ENCODE peak calls at places on chromosomes 12 and 14, in four cellular contexts. J is stimulated activated CD8-positive, alpha-beta memory T cell treated with anti-CD3 and anti-CD28 coated beads, Interleukin-12 subunit alpha, Interleukin-12 subunit beta, amount 100 ng/mL, for 1 hour; E is stimulated activated naive B cell treated with anti-CD40 and anti-IgM and Interleukin-4, amounts not matched to agents 10 μg/mL and 1 μg/mL and 100 μg/mL, for 72 hours; L is T-helper 2 cell. S is an unnamed sample.

GRCh38 chr14:92902726-92903125 is 20.2 kb upstream of the CHGA start:
- DNase-seq in E (no peak), L (no peak), J (no peak), S (no peak)

GRCh38 chr14:75274899-75275569 is 3.6 kb upstream of the FOS start:
- DNase-seq in L (peak), E (peak), J (peak), S (peak)

GRCh38 chr14:97432586-97432985 is 635.4 kb downstream of the VRK1 start:
- DNase-seq in J (no peak), L (no peak), E (no peak), S (no peak)

GRCh38 chr14:61894452-61895077 is 132.3 kb downstream of the SNAPC1 start:
- DNase-seq in J (peak), L (peak), E (peak), S (no peak)

GRCh38 chr14:67187210-67187609 is 2.0 kb upstream of the GARIN2 start:
- DNase-seq in L (no peak), E (no peak), J (no peak), S (no peak)

GRCh38 chr14:91281346-91281745 is 36.8 kb upstream of the GPR68 start:
- DNase-seq in J (no peak), L (no peak), E (no peak), S (no peak)

GRCh38 chr12:110575326-110575725 is 7.8 kb downstream of the PPTC7 start:
- DNase-seq in J (no peak), L (no peak), E (no peak), S (no peak)

GRCh38 chr12:47577213-47577612 is 128.6 kb downstream of the RPAP3 start:
- DNase-seq in J (no peak), L (no peak), E (no peak), S (no peak)

GRCh38 chr14:96581902-96582640 is 79.9 kb downstream of the PAPOLA start:
- DNase-seq in E (no peak), J (no peak), L (no peak), S (no peak)

GRCh38 chr12:55831407-55831880 is 2.1 kb upstream of the DNAJC14 start:
- DNase-seq in L (no peak), E (no peak), J (no peak), S (no peak)

GRCh38 chr14:80645667-80646413 is 295.7 kb downstream of the CEP128 start:
- DNase-seq in L (no peak), J (no peak), E (no peak), S (no peak)

GRCh38 chr14:61519735-61520134 is 175.6 kb upstream of the HIF1A start:
- DNase-seq in J (no peak), L (no peak), E (no peak), S (no peak)

GRCh38 chr12:115771065-115771464 is 506.4 kb downstream of the MED13L start:
- DNase-seq in E (no peak), J (no peak), L (no peak), S (no peak)

GRCh38 chr14:57329833-57330232 is 60.6 kb upstream of the NAA30 start:
- DNase-seq in L (no peak), E (no peak), J (no peak), S (no peak)

GRCh38 chr14:68716698-68717097 is 76.2 kb downstream of the ZFP36L1 start:
- DNase-seq in L (no peak), E (no peak), J (no peak), S (no peak)

GRCh38 chr12:6987956-6988573 is 17.4 kb downstream of the EMG1 start:
- DNase-seq in E (no peak), L (no peak), J (no peak), S (no peak)

GRCh38 chr12:15731940-15732339 is 57.2 kb downstream of the EPS8 start:
- DNase-seq in E (no peak), J (no peak), L (no peak), S (peak)

GRCh38 chr14:93160353-93160801 is 24.3 kb downstream of the MOAP1 start:
- DNase-seq in E (no peak), L (no peak), J (no peak), S (no peak)

GRCh38 chr12:117587646-117588287 is 226.3 kb upstream of the NOS1 start:
- DNase-seq in L (peak), E (peak), J (peak), S (no peak)

GRCh38 chr12:44159211-44159610 is 323.3 kb downstream of the TMEM117 start:
- DNase-seq in L (no peak), J (no peak), E (no peak), S (no peak)

GRCh38 chr12:117574655-117575054 is 213.2 kb upstream of the NOS1 start:
- DNase-seq in L (no peak), J (no peak), E (no peak), S (no peak)

GRCh38 chr12:13222076-13222475 is 25.6 kb downstream of the EMP1 start:
- DNase-seq in L (no peak), J (no peak), E (no peak), S (no peak)

GRCh38 chr14:37862263-37862662 is 266.8 kb downstream of the TTC6 start:
- DNase-seq in J (no peak), L (no peak), E (no peak), S (no peak)

GRCh38 chr12:54197037-54197909 is 8.5 kb upstream of the SMUG1 start:
- DNase-seq in L (no peak), J (no peak), E (peak), S (no peak)

GRCh38 chr12:114982760-114983159 is 298.8 kb upstream of the TBX3 start:
- DNase-seq in L (no peak), E (no peak), J (no peak), S (no peak)

GRCh38 chr14:61188196-61188595 is 92.9 kb downstream of the TMEM30B start:
- DNase-seq in J (no peak), E (no peak), L (peak), S (no peak)

GRCh38 chr12:58540480-58541299 is 379.6 kb downstream of the LRIG3 start:
- DNase-seq in E (no peak), L (peak), J (no peak), S (peak)

GRCh38 chr12:47067778-47068431 is 11.5 kb upstream of the PCED1B start:
- DNase-seq in J (no peak), L (no peak), E (no peak), S (no peak)

GRCh38 chr14:63499701-63500250 is 43.4 kb downstream of the PPP2R5E start:
- DNase-seq in E (no peak), L (no peak), J (no peak), S (no peak)

GRCh38 chr12:34163443-34163842 is 141.1 kb downstream of the ALG10 start:
- DNase-seq in L (no peak), E (no peak), J (no peak), S (no peak)

GRCh38 chr14:49879683-49880204 is 13.1 kb upstream of the ARF6 start:
- DNase-seq in E (peak), J (no peak), L (peak), S (no peak)

GRCh38 chr12:12200363-12200762 is 66.5 kb downstream of the LRP6 start:
- DNase-seq in J (no peak), L (no peak), E (no peak), S (no peak)

GRCh38 chr14:104878582-104878981 is 13.5 kb downstream of the CEP170B start:
- DNase-seq in J (no peak), L (no peak), E (no peak), S (no peak)

GRCh38 chr12:123033392-123034021 is 53.0 kb downstream of the ARL6IP4 start:
- DNase-seq in E (no peak), J (no peak), L (no peak), S (no peak)

GRCh38 chr14:50379563-50379962 is 17.1 kb downstream of the CDKL1 start:
- DNase-seq in J (no peak), L (no peak), E (no peak), S (no peak)

GRCh38 chr12:100733817-100734593 is 60.6 kb upstream of the ANO4 start:
- DNase-seq in E (no peak), L (no peak), J (no peak), S (no peak)

GRCh38 chr14:73811164-73811503 is 40.5 kb upstream of the PTGR2 start:
- DNase-seq in J (no peak), L (no peak), E (no peak), S (no peak)

GRCh38 chr12:85280138-85280983 is at the start of gene ALX1:
- DNase-seq in L (peak), J (no peak), E (no peak), S (no peak)

GRCh38 chr12:45674583-45674982 is 54.9 kb upstream of the ARID2 start:
- DNase-seq in L (no peak), E (no peak), J (no peak), S (no peak)

GRCh38 chr12:71710276-71711125 is 24.6 kb downstream of the TMEM19 start:
- DNase-seq in E (no peak), L (no peak), J (no peak), S (no peak)

S was measured in GM12878.